ENCODE peak calls at places on chromosome 20, in four cellular contexts. C is kidney glomerular epithelial cell, E is NCI-H460, Q is AG04449. Z is an unnamed sample.

GRCh38 chr20:2217857-2218529 is 77.8 kb upstream of the TGM3 start:
- DNase-seq in C (no peak), E (no peak), Q (no peak), Z (no peak)

GRCh38 chr20:10359621-10360040 is 74.4 kb downstream of the MKKS start:
- DNase-seq in C (no peak), E (peak), Q (no peak), Z (no peak)

GRCh38 chr20:38094373-38094775 is 60.8 kb downstream of the RPRD1B start:
- DNase-seq in C (no peak), E (peak), Q (no peak), Z (peak)

GRCh38 chr20:48952656-48953055 is 31.1 kb downstream of the ARFGEF2 start:
- DNase-seq in C (no peak), E (no peak), Q (no peak), Z (no peak)

GRCh38 chr20:42936482-42936881 is 253.2 kb downstream of the PTPRT start:
- DNase-seq in C (no peak), E (no peak), Q (no peak), Z (no peak)

GRCh38 chr20:50285376-50286173 is 94.9 kb downstream of the CEBPB start:
- DNase-seq in C (peak), E (no peak), Q (no peak), Z (peak)

GRCh38 chr20:24837721-24838456 is 111.2 kb upstream of the CST7 start:
- DNase-seq in C (no peak), E (no peak), Q (peak), Z (no peak)

GRCh38 chr20:49097159-49097558 is 51.0 kb downstream of the CSE1L start:
- DNase-seq in C (no peak), E (no peak), Q (no peak), Z (no peak)

GRCh38 chr20:38170914-38171300 is 5.8 kb upstream of the TGM2 start:
- DNase-seq in C (no peak), E (no peak), Q (no peak), Z (no peak)

GRCh38 chr20:29497261-29497671 is 1760.2 kb upstream of the DEFB115 start:
- DNase-seq in C (no peak), E (peak), Q (no peak), Z (no peak)

GRCh38 chr20:50123418-50123817 is 10.5 kb upstream of the UBE2V1 start:
- DNase-seq in C (no peak), E (no peak), Q (no peak), Z (no peak)

GRCh38 chr20:38875170-38875993 is 50.8 kb upstream of the FAM83D start:
- DNase-seq in C (no peak), E (no peak), Q (no peak), Z (no peak)

GRCh38 chr20:62405108-62405980 is 1.7 kb downstream of the CABLES2 start:
- DNase-seq in C (no peak), E (peak), Q (no peak), Z (peak)

GRCh38 chr20:40536866-40537265 is 152.2 kb downstream of the MAFB start:
- DNase-seq in C (no peak), E (no peak), Q (no peak), Z (peak)

GRCh38 chr20:24908642-24909041 is 40.4 kb upstream of the CST7 start:
- DNase-seq in C (no peak), E (no peak), Q (no peak), Z (peak)

GRCh38 chr20:33719989-33720709 is at the start of gene PXMP4:
- DNase-seq in C (peak), E (peak), Q (peak), Z (peak)

GRCh38 chr20:14337400-14338171 is at the start of gene FLRT3:
- DNase-seq in C (peak), E (peak), Q (peak), Z (peak)

GRCh38 chr20:40953856-40954255 is 74.8 kb upstream of the TOP1 start:
- DNase-seq in C (no peak), E (no peak), Q (no peak), Z (peak)

GRCh38 chr20:63572071-63572787 is 1.8 kb downstream of the HELZ2 start:
- DNase-seq in C (no peak), E (no peak), Q (no peak), Z (no peak)

GRCh38 chr20:53244711-53245110 is 272.6 kb downstream of the TSHZ2 start:
- DNase-seq in C (no peak), E (no peak), Q (no peak), Z (no peak)

Z was measured in AG08395.